ENCODE peak calls at places on chromosomes 4 and X, in six cellular contexts. V is transverse colon, A is substantia nigra, N is hypothalamus, T is GM23248, F is lower leg skin. H is an unnamed sample.

GRCh38 chr4:108118505-108118904 is 50.2 kb downstream of the LEF1 start:
- DNase-seq in A (no peak), V (no peak), F (no peak), T (no peak), N (no peak), H (no peak)

GRCh38 chr4:123555500-123556273 is 159.1 kb downstream of the SPRY1 start:
- DNase-seq in F (peak), T (peak), N (no peak), A (peak), V (peak), H (no peak)

GRCh38 chr4:85639946-85640345 is 165.0 kb downstream of the ARHGAP24 start:
- DNase-seq in F (no peak), T (no peak), N (no peak), V (no peak), A (no peak), H (no peak)

GRCh38 chrX:71637253-71637618 is 18.9 kb upstream of the CXCR3 start:
- DNase-seq in F (peak), N (no peak), T (peak), A (no peak), V (no peak), H (no peak)

GRCh38 chr4:24174622-24175021 is 284.8 kb upstream of the PPARGC1A start:
- DNase-seq in T (peak), F (no peak), N (no peak), V (no peak), A (no peak), H (no peak)

GRCh38 chr4:99856166-99856565 is 38.1 kb downstream of the LAMTOR3 start:
- DNase-seq in A (no peak), F (no peak), V (no peak), T (peak), N (no peak), H (no peak)

GRCh38 chr4:18214656-18215055 is 193.1 kb upstream of the LCORL start:
- DNase-seq in F (no peak), T (no peak), N (no peak), A (no peak), V (no peak), H (no peak)

GRCh38 chrX:72128881-72129280 is 2.8 kb downstream of the RTL5 start:
- DNase-seq in A (no peak), T (peak), V (no peak), N (no peak), F (peak), H (no peak)

GRCh38 chr4:141275834-141276233 is 55.1 kb downstream of the ZNF330 start:
- DNase-seq in N (no peak), F (no peak), A (no peak), V (no peak), T (peak), H (no peak)

GRCh38 chr4:106565727-106566126 is 197.1 kb upstream of the GIMD1 start:
- DNase-seq in A (no peak), V (no peak), T (peak), N (no peak), F (no peak), H (no peak)

H was measured in NCI-H2171 treated with DMSO at 0.1 percent for 48 hours.